ENCODE peak calls at places on chromosomes 5 and 9, in six cellular contexts. V is NB4, F is HepG2, S is K562, W is endothelial cell of umbilical vein, J is GM12878. B is an unnamed sample.

GRCh38 chr5:61279725-61280124 is 52.3 kb upstream of the ZSWIM6 start:
- DNase-seq in W (no peak), J (no peak), V (no peak), S (no peak), F (no peak), B (no peak)

GRCh38 chr9:2749485-2749884 is 32.2 kb downstream of the KCNV2 start:
- DNase-seq in J (no peak), F (no peak), W (no peak), S (no peak), V (no peak), B (no peak)

GRCh38 chr9:72983056-72983455 is 30.2 kb upstream of the ALDH1A1 start:
- DNase-seq in V (no peak), F (peak; percentile 86), S (no peak), W (no peak), J (no peak), B (no peak)

GRCh38 chr9:107188376-107188775 is 94.7 kb upstream of the RAD23B start:
- DNase-seq in V (no peak), F (no peak), W (no peak), S (no peak), J (no peak), B (no peak)

GRCh38 chr5:160230686-160231527 is 1.6 kb downstream of the FABP6 start:
- DNase-seq in W (no peak), J (peak; percentile 74), V (no peak), F (no peak), S (no peak), B (no peak)

GRCh38 chr9:126248680-126249079 is 77.9 kb upstream of the MVB12B start:
- DNase-seq in W (no peak), S (no peak), F (no peak), J (no peak), V (no peak), B (no peak)

GRCh38 chr5:16304846-16305245 is 125.3 kb upstream of the MARCHF11 start:
- DNase-seq in J (no peak), F (no peak), V (no peak), S (no peak), W (no peak), B (no peak)

GRCh38 chr5:143106175-143106574 is 297.3 kb downstream of the NR3C1 start:
- DNase-seq in V (peak; percentile 52), J (no peak), W (peak; percentile 79), F (peak; percentile 80), S (no peak), B (peak; percentile 89)

GRCh38 chr5:101393795-101394450 is 490.8 kb upstream of the ST8SIA4 start:
- DNase-seq in J (no peak), F (no peak), S (no peak), W (no peak), V (no peak), B (no peak)

GRCh38 chr5:68333649-68334549 is 118.3 kb downstream of the PIK3R1 start:
- DNase-seq in J (no peak), W (peak; percentile 60), V (peak; percentile 30), F (peak; percentile 13), S (peak; percentile 44), B (peak; percentile 46)

GRCh38 chr5:6568909-6569308 is 63.9 kb downstream of the NSUN2 start:
- DNase-seq in V (no peak), J (no peak), S (no peak), W (no peak), F (no peak), B (no peak)

GRCh38 chr5:150487199-150488061 is 20.5 kb upstream of the NDST1 start:
- DNase-seq in W (peak; percentile 35), F (peak; percentile 80), V (peak; percentile 77), J (no peak), S (no peak), B (peak; percentile 56)

GRCh38 chr5:109387408-109387974 is 22.3 kb downstream of the PJA2 start:
- DNase-seq in W (no peak), J (no peak), V (no peak), F (no peak), S (no peak), B (no peak)

GRCh38 chr5:133888625-133888991 is 79.8 kb downstream of the C5orf15 start:
- DNase-seq in S (no peak), J (no peak), V (no peak), W (no peak), F (no peak), B (no peak)

GRCh38 chr9:134189167-134189474 is 24.8 kb upstream of the RNU6ATAC start:
- DNase-seq in W (no peak), F (no peak), V (no peak), S (no peak), J (no peak), B (no peak)

GRCh38 chr5:124530916-124531315 is 215.5 kb downstream of the ZNF608 start:
- DNase-seq in F (no peak), V (no peak), J (no peak), S (no peak), W (no peak), B (no peak)

GRCh38 chr5:172370648-172371248 is 83.6 kb downstream of the SH3PXD2B start:
- DNase-seq in S (peak; percentile 29), W (peak; percentile 35), V (peak; percentile 61), J (no peak), F (peak; percentile 30), B (peak; percentile 69)

GRCh38 chr5:88745093-88745696 is 137.8 kb downstream of the MEF2C start:
- DNase-seq in V (no peak), J (no peak), W (no peak), F (no peak), S (no peak), B (peak; percentile 13)

GRCh38 chr5:88743231-88743879 is 139.6 kb downstream of the MEF2C start:
- DNase-seq in W (peak; percentile 50), F (no peak), V (no peak), J (no peak), S (peak; percentile 32), B (peak; percentile 26)

GRCh38 chr5:88741964-88742363 is 141.0 kb downstream of the MEF2C start:
- DNase-seq in J (no peak), S (no peak), F (no peak), W (no peak), V (no peak), B (no peak)

GRCh38 chr5:88736494-88736893 is 146.5 kb downstream of the MEF2C start:
- DNase-seq in F (no peak), V (no peak), W (no peak), S (no peak), J (peak; percentile 71), B (no peak)

GRCh38 chr5:88740604-88741003 is 142.4 kb downstream of the MEF2C start:
- DNase-seq in F (no peak), J (no peak), V (no peak), S (no peak), W (no peak), B (no peak)
- TF ChIP-seq MAX in F (no peak), J (no peak), V (no peak), S (no peak), W (no peak), B (no peak)

GRCh38 chr9:75139201-75139600 is 50.9 kb downstream of the OSTF1 start:
- DNase-seq in J (no peak), V (no peak), S (no peak), W (no peak), F (no peak), B (no peak)
- TF ChIP-seq MYC in J (no peak), V (no peak), S (no peak), W (no peak), F (no peak), B (no peak)

DNA sequence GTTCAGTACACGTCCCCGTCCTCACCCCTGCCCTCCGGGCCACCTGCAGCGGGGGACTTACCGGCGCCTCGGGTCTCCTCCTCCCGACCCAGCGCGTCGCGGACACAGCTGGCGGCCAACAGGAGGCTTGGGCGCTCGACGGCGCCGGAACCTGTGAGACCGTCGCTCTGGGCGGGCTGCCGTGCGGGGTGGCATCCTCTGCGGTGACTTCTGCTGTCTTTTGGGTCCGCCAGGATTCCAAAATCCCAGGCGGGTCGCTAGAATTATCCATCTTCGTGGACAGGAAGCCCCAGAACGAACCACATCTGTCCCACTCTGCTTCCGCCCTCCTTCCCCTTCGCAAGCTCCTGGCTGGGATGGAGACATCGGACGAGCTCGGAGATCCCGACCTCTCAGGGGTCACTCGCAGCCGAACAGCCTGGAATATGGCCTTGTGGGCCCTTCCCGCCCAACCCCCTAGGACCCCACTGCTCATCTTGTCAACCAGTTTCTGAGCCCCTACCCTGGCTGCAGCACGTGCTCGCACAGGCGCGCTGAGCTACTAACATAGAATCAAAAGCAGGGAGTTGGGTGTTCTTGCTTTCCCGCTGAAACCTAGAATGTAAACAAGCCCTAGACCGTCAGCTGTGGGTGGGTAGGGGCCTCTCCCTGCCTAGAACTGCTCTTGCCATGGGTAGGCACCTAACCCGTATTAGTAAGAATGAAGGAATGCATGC is 947 bp upstream of the MARCHF3 start:
- DNase-seq in F (no peak), S (peak; percentile 39), J (no peak), W (no peak), V (peak; percentile 47), B (peak; percentile 9)
- TF ChIP-seq MAX in F (no peak), S (no peak), J (no peak), W (no peak), V (no peak), B (no peak)

GRCh38 chr9:91753711-91754110 is 196.3 kb downstream of the ROR2 start:
- DNase-seq in F (no peak), J (no peak), V (no peak), S (no peak), W (no peak), B (no peak)

GRCh38 chr9:91746904-91747303 is 203.1 kb downstream of the ROR2 start:
- DNase-seq in S (no peak), F (no peak), W (no peak), V (no peak), J (no peak), B (no peak)

GRCh38 chr9:91751922-91752321 is 198.1 kb downstream of the ROR2 start:
- DNase-seq in W (no peak), J (no peak), F (no peak), V (no peak), S (no peak), B (no peak)

GRCh38 chr9:91746357-91746756 is 203.7 kb downstream of the ROR2 start:
- DNase-seq in F (no peak), S (no peak), W (no peak), J (no peak), V (no peak), B (no peak)

DNA sequence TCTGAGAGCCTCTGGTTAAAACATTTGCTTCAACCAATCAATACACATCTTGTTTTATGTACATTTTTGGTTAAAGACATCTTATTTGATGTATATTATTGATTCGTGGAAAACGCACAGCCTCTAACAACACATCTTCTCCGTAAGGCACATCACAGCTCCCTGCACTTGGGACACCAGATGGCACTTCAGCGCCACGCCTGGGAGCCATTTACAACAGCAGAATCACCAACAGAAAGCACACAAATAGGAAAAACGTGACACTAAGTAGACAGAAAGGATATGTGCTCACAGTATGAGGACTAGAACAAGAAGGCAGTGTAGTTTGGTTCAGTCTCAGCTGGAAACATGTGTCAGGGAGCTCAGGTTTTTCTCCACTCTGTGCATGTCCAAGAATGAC is 199.7 kb downstream of the ROR2 start:
- DNase-seq in W (no peak), V (no peak), S (no peak), J (no peak), F (no peak), B (no peak)
- TF ChIP-seq MYC in W (no peak), V (no peak), S (no peak), J (no peak), F (no peak), B (no peak)

GRCh38 chr9:98873535-98874432 is 66.3 kb downstream of the GALNT12 start:
- DNase-seq in F (no peak), S (no peak), V (no peak), J (no peak), W (no peak), B (no peak)
- TF ChIP-seq MAX in F (no peak), S (no peak), V (no peak), J (no peak), W (no peak), B (no peak)